ENCODE peak calls at places on chromosomes 13 and 19, in seven cellular contexts. One of them, this sample, is unnamed.
A peak's percentile ranks its signal among the peaks of the same experiment; 100 is the strongest.

GRCh38 chr13:44243198-44243852 is 130.3 kb upstream of the SERP2 start:
- DNase-seq in K562: peak; percentile 65
- DNase-seq in H1: peak; percentile 60
- DNase-seq in IMR-90: peak; percentile 74
- DNase-seq in A549: no peak
- DNase-seq in HCT116: peak; percentile 92
- DNase-seq in SK-N-SH: peak; percentile 28
- DNase-seq in this sample: peak; percentile 54

GRCh38 chr19:46460981-46461380 is 10.4 kb downstream of the PNMA8A start:
- DNase-seq in K562: no peak
- DNase-seq in H1: no peak
- DNase-seq in IMR-90: no peak
- DNase-seq in A549: no peak
- DNase-seq in HCT116: no peak
- DNase-seq in SK-N-SH: no peak
- DNase-seq in this sample: no peak

GRCh38 chr13:91142572-91142971 is 204.9 kb upstream of the MIR17HG start:
- DNase-seq in K562: no peak
- DNase-seq in H1: no peak
- DNase-seq in IMR-90: peak; percentile 1
- DNase-seq in A549: no peak
- DNase-seq in HCT116: no peak
- DNase-seq in SK-N-SH: no peak
- DNase-seq in this sample: no peak

GRCh38 chr19:35476149-35476548 is 14.1 kb downstream of the KRTDAP start:
- DNase-seq in K562: peak; percentile 71
- DNase-seq in H1: no peak
- DNase-seq in IMR-90: no peak
- DNase-seq in A549: no peak
- DNase-seq in HCT116: peak; percentile 16
- DNase-seq in SK-N-SH: no peak
- DNase-seq in this sample: no peak

GRCh38 chr13:111011899-111012298 is 97.0 kb upstream of the ANKRD10 start:
- DNase-seq in K562: no peak
- DNase-seq in H1: no peak
- DNase-seq in IMR-90: no peak
- DNase-seq in A549: no peak
- DNase-seq in HCT116: no peak
- DNase-seq in SK-N-SH: no peak
- DNase-seq in this sample: no peak

GRCh38 chr13:97257800-97258799 is 36.0 kb downstream of the MBNL2 start:
- DNase-seq in K562: peak; percentile 64
- DNase-seq in H1: no peak
- DNase-seq in IMR-90: peak; percentile 90
- DNase-seq in A549: peak; percentile 85
- DNase-seq in HCT116: peak; percentile 93
- DNase-seq in SK-N-SH: no peak
- DNase-seq in this sample: peak; percentile 87

GRCh38 chr19:12783849-12784393 is 7.4 kb upstream of the JUNB start:
- DNase-seq in K562: peak; percentile 38
- DNase-seq in H1: no peak
- DNase-seq in IMR-90: no peak
- DNase-seq in A549: no peak
- DNase-seq in HCT116: no peak
- DNase-seq in SK-N-SH: no peak
- DNase-seq in this sample: peak; percentile 45

GRCh38 chr19:11331502-11331901 is 8.0 kb downstream of the RAB3D start:
- DNase-seq in K562: no peak
- DNase-seq in H1: no peak
- DNase-seq in IMR-90: no peak
- DNase-seq in A549: no peak
- DNase-seq in HCT116: no peak
- DNase-seq in SK-N-SH: no peak
- DNase-seq in this sample: no peak

GRCh38 chr19:18650048-18650435 is 13.2 kb downstream of the KLHL26 start:
- DNase-seq in K562: no peak
- DNase-seq in H1: no peak
- DNase-seq in IMR-90: peak; percentile 61
- DNase-seq in A549: no peak
- DNase-seq in HCT116: no peak
- DNase-seq in SK-N-SH: no peak
- DNase-seq in this sample: no peak

GRCh38 chr19:10013834-10014618 is 743 bp downstream of the RDH8 start:
- DNase-seq in K562: no peak
- DNase-seq in H1: no peak
- DNase-seq in IMR-90: no peak
- DNase-seq in A549: no peak
- DNase-seq in HCT116: no peak
- DNase-seq in SK-N-SH: peak; percentile 2
- DNase-seq in this sample: no peak

GRCh38 chr13:113536461-113537110 is 46.1 kb upstream of the DCUN1D2 start:
- DNase-seq in K562: no peak
- DNase-seq in H1: no peak
- DNase-seq in IMR-90: no peak
- DNase-seq in A549: no peak
- DNase-seq in HCT116: no peak
- DNase-seq in SK-N-SH: no peak
- DNase-seq in this sample: no peak
- TF ChIP-seq RAD21 in K562: no peak
- TF ChIP-seq RAD21 in H1: no peak
- TF ChIP-seq RAD21 in IMR-90: no peak
- TF ChIP-seq RAD21 in A549: no peak
- TF ChIP-seq RAD21 in HCT116: no peak
- TF ChIP-seq RAD21 in SK-N-SH: no peak
- TF ChIP-seq RAD21 in this sample: no peak

GRCh38 chr19:3283246-3283751 is 58.8 kb downstream of the CELF5 start:
- DNase-seq in K562: no peak
- DNase-seq in H1: no peak
- DNase-seq in IMR-90: no peak
- DNase-seq in A549: no peak
- DNase-seq in HCT116: no peak
- DNase-seq in SK-N-SH: no peak
- DNase-seq in this sample: no peak

GRCh38 chr19:3284759-3285646 is 60.5 kb downstream of the CELF5 start:
- DNase-seq in K562: peak; percentile 89
- DNase-seq in H1: peak; percentile 100
- DNase-seq in IMR-90: peak; percentile 37
- DNase-seq in A549: peak; percentile 56
- DNase-seq in HCT116: peak; percentile 96
- DNase-seq in SK-N-SH: peak; percentile 77
- DNase-seq in this sample: peak; percentile 87

GRCh38 chr19:3287814-3288213 is 63.4 kb downstream of the CELF5 start:
- DNase-seq in K562: no peak
- DNase-seq in H1: no peak
- DNase-seq in IMR-90: no peak
- DNase-seq in A549: no peak
- DNase-seq in HCT116: no peak
- DNase-seq in SK-N-SH: peak; percentile 10
- DNase-seq in this sample: no peak

GRCh38 chr19:3283886-3284657 is 59.6 kb downstream of the CELF5 start:
- DNase-seq in K562: no peak
- DNase-seq in H1: no peak
- DNase-seq in IMR-90: no peak
- DNase-seq in A549: no peak
- DNase-seq in HCT116: no peak
- DNase-seq in SK-N-SH: no peak
- DNase-seq in this sample: no peak

DNA sequence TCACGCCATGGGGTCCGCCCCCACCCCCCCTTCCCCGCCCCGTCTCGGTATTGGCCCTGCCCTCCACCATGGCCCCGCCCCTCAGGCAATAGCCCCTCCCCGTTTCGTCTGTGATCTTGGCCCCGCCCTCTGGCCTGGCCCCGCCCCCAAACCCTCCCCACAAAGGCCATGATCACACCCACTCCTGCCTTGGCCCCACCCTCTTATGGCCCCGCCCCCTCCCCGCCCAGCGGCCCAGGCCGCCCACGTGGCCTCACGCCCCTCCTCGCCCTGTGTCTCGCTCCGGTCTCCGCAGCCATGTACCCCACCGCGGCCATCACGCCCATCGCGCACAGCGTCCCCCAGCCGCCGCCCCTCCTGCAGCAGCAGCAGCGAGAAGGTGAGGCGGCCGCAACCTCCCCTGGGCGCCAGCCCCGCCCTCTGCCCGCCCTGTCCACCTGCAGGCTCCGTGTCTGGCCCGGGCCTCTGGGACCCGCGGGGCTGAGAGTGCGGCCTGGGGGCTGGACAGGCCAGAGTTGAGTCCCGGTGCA is 61.3 kb downstream of the CELF5 start:
- DNase-seq in K562: peak; percentile 99
- DNase-seq in H1: no peak
- DNase-seq in IMR-90: no peak
- DNase-seq in A549: peak; percentile 58
- DNase-seq in HCT116: no peak
- DNase-seq in SK-N-SH: peak; percentile 91
- DNase-seq in this sample: peak; percentile 59
- TF ChIP-seq RAD21 in K562: no peak
- TF ChIP-seq RAD21 in H1: no peak
- TF ChIP-seq RAD21 in IMR-90: no peak
- TF ChIP-seq RAD21 in A549: no peak
- TF ChIP-seq RAD21 in HCT116: no peak
- TF ChIP-seq RAD21 in SK-N-SH: no peak
- TF ChIP-seq RAD21 in this sample: peak; percentile 13

DNA sequence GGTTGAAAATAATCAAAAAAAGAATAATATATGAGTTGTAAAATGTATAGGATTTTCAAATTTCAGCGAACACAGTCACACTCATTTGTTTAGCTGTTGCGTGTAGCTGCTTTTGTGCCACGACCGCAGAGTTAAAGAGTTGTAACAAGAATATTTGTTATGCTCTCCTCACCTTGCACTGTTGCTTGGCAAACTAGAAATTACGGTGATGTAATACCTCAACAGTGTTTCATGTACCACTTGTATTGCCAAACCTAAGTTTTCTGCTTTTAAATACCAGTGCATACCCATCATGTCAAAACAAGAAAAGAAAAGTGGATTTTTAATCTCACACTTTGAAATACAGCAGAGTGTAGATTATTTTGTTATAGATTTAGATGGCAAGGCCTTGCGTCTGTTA is 201.1 kb downstream of the NBEA start:
- DNase-seq in K562: no peak
- DNase-seq in H1: no peak
- DNase-seq in IMR-90: no peak
- DNase-seq in A549: no peak
- DNase-seq in HCT116: no peak
- DNase-seq in SK-N-SH: no peak
- DNase-seq in this sample: no peak
- TF ChIP-seq RAD21 in K562: no peak
- TF ChIP-seq RAD21 in H1: no peak
- TF ChIP-seq RAD21 in IMR-90: no peak
- TF ChIP-seq RAD21 in A549: no peak
- TF ChIP-seq RAD21 in HCT116: no peak
- TF ChIP-seq RAD21 in SK-N-SH: no peak
- TF ChIP-seq RAD21 in this sample: no peak

DNA sequence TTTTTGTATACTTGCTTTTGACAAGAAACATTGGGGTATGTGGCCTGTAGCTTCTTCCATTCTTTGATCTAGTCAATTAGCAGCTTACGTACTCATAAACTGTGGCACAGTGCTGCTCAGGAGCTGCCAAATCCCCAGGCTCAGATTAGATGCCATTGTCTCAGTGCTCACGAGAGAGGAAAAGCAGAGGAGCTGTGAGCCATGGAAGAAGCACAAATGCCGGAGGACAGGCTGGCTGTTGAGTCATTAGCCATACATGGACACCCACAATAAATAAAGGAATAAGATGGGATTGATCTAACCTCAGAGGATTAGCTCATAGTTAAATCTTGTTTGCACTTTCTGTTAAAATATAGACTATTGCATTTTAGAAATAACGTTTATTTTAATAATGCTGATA is 121.7 kb downstream of the POSTN start:
- DNase-seq in K562: no peak
- DNase-seq in H1: no peak
- DNase-seq in IMR-90: peak; percentile 83
- DNase-seq in A549: no peak
- DNase-seq in HCT116: no peak
- DNase-seq in SK-N-SH: no peak
- DNase-seq in this sample: no peak
- TF ChIP-seq RAD21 in K562: no peak
- TF ChIP-seq RAD21 in H1: no peak
- TF ChIP-seq RAD21 in IMR-90: no peak
- TF ChIP-seq RAD21 in A549: no peak
- TF ChIP-seq RAD21 in HCT116: no peak
- TF ChIP-seq RAD21 in SK-N-SH: no peak
- TF ChIP-seq RAD21 in this sample: no peak

GRCh38 chr13:113656015-113656588 is 1.9 kb downstream of the ATP4B start:
- DNase-seq in K562: no peak
- DNase-seq in H1: no peak
- DNase-seq in IMR-90: no peak
- DNase-seq in A549: no peak
- DNase-seq in HCT116: no peak
- DNase-seq in SK-N-SH: no peak
- DNase-seq in this sample: no peak
- TF ChIP-seq RAD21 in K562: no peak
- TF ChIP-seq RAD21 in H1: no peak
- TF ChIP-seq RAD21 in IMR-90: no peak
- TF ChIP-seq RAD21 in A549: no peak
- TF ChIP-seq RAD21 in HCT116: no peak
- TF ChIP-seq RAD21 in SK-N-SH: no peak
- TF ChIP-seq RAD21 in this sample: no peak

DNA sequence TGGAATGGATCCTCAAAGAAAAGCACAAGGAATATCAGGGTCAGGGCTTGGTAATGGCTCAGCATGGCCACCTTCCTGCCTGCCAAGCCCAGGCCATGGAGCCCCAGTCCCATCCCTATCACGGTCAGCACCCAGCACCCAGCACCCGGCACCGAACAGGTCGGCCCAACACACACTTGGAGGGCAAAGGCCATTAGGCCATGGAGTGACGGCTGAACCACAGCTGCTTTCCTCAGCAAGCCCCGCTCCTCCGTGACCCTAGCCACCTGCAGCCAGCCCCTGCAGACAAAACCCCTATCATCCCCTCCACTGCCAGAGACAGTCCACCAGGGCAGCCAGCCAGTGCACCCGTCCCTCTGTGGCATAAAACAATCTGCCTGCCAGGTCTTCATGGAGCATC is 20.6 kb downstream of the PEPD start:
- DNase-seq in K562: no peak
- DNase-seq in H1: no peak
- DNase-seq in IMR-90: no peak
- DNase-seq in A549: no peak
- DNase-seq in HCT116: no peak
- DNase-seq in SK-N-SH: no peak
- DNase-seq in this sample: no peak
- TF ChIP-seq RAD21 in K562: no peak
- TF ChIP-seq RAD21 in H1: no peak
- TF ChIP-seq RAD21 in IMR-90: no peak
- TF ChIP-seq RAD21 in A549: no peak
- TF ChIP-seq RAD21 in HCT116: no peak
- TF ChIP-seq RAD21 in SK-N-SH: no peak
- TF ChIP-seq RAD21 in this sample: no peak

GRCh38 chr13:42526276-42526675 is 47.7 kb upstream of the TNFSF11 start:
- DNase-seq in K562: no peak
- DNase-seq in H1: no peak
- DNase-seq in IMR-90: no peak
- DNase-seq in A549: no peak
- DNase-seq in HCT116: no peak
- DNase-seq in SK-N-SH: no peak
- DNase-seq in this sample: no peak

GRCh38 chr13:42524487-42525034 is 49.4 kb upstream of the TNFSF11 start:
- DNase-seq in K562: no peak
- DNase-seq in H1: no peak
- DNase-seq in IMR-90: no peak
- DNase-seq in A549: no peak
- DNase-seq in HCT116: no peak
- DNase-seq in SK-N-SH: no peak
- DNase-seq in this sample: no peak

GRCh38 chr13:42525035-42525504 is 48.9 kb upstream of the TNFSF11 start:
- DNase-seq in K562: no peak
- DNase-seq in H1: no peak
- DNase-seq in IMR-90: no peak
- DNase-seq in A549: no peak
- DNase-seq in HCT116: no peak
- DNase-seq in SK-N-SH: no peak
- DNase-seq in this sample: no peak
- TF ChIP-seq RAD21 in K562: no peak
- TF ChIP-seq RAD21 in H1: no peak
- TF ChIP-seq RAD21 in IMR-90: no peak
- TF ChIP-seq RAD21 in A549: no peak
- TF ChIP-seq RAD21 in HCT116: no peak
- TF ChIP-seq RAD21 in SK-N-SH: no peak
- TF ChIP-seq RAD21 in this sample: no peak

This sample was measured in HepG2.